ENCODE peak calls at places on chromosomes 5 and 9, in six cellular contexts. P, C, F, K, V and A are unnamed samples.

GRCh38 chr5:14872070-14872989 is 752 bp upstream of the ANKH start:
- DNase-seq in P (peak; percentile 8), C (peak; percentile 44), F (no peak), K (no peak), V (peak; percentile 25), A (peak; percentile 56)

GRCh38 chr9:35828716-35829083 is at the start of gene FAM221B:
- DNase-seq in P (no peak), C (peak; percentile 86), F (no peak), K (peak; percentile 77), V (peak; percentile 10), A (no peak)

GRCh38 chr5:74594172-74595040 is 46.1 kb downstream of the ENC1 start:
- DNase-seq in P (peak; percentile 29), C (no peak), F (no peak), K (no peak), V (peak; percentile 87), A (peak; percentile 33)

GRCh38 chr5:76942581-76942980 is 10.3 kb upstream of the CRHBP start:
- DNase-seq in P (peak; percentile 81), C (no peak), F (no peak), K (no peak), V (no peak), A (peak; percentile 41)

GRCh38 chr9:108885643-108886348 is 23.7 kb downstream of the ACTL7A start:
- DNase-seq in P (peak; percentile 84), C (no peak), F (no peak), K (no peak), V (no peak), A (peak; percentile 83)

GRCh38 chr5:179883163-179883562 is 24.5 kb downstream of the TBC1D9B start:
- DNase-seq in P (no peak), C (no peak), F (no peak), K (no peak), V (no peak), A (no peak)

GRCh38 chr9:5531251-5531972 is 21.1 kb downstream of the PDCD1LG2 start:
- DNase-seq in P (no peak), C (no peak), F (no peak), K (no peak), V (peak; percentile 76), A (no peak)

GRCh38 chr9:19184144-19184917 is 46.2 kb upstream of the DENND4C start:
- DNase-seq in P (peak; percentile 90), C (peak; percentile 61), F (no peak), K (peak; percentile 15), V (peak; percentile 74), A (peak; percentile 92)

GRCh38 chr9:116365056-116365471 is 211.5 kb downstream of the PAPPA start:
- DNase-seq in P (peak; percentile 78), C (no peak), F (no peak), K (no peak), V (no peak), A (peak; percentile 38)

GRCh38 chr9:112224401-112225289 is 49.5 kb upstream of the SUSD1 start:
- DNase-seq in P (peak; percentile 93), C (no peak), F (no peak), K (no peak), V (no peak), A (peak; percentile 41)

GRCh38 chr5:40333459-40334241 is 346.1 kb upstream of the PTGER4 start:
- DNase-seq in P (peak; percentile 43), C (no peak), F (no peak), K (no peak), V (no peak), A (no peak)

GRCh38 chr9:89328064-89328463 is 9.8 kb downstream of the SECISBP2 start:
- DNase-seq in P (peak; percentile 36), C (no peak), F (no peak), K (no peak), V (no peak), A (peak; percentile 33)

GRCh38 chr9:136547508-136548215 is 1.8 kb upstream of the NOTCH1 start:
- DNase-seq in P (no peak), C (no peak), F (no peak), K (no peak), V (no peak), A (no peak)

GRCh38 chr9:136551401-136552116 is 5.7 kb upstream of the NOTCH1 start:
- DNase-seq in P (peak; percentile 64), C (peak; percentile 82), F (no peak), K (no peak), V (peak; percentile 20), A (peak; percentile 84)

GRCh38 chr9:136552117-136552685 is 6.4 kb upstream of the NOTCH1 start:
- DNase-seq in P (peak; percentile 74), C (no peak), F (no peak), K (no peak), V (peak; percentile 45), A (peak; percentile 96)

GRCh38 chr9:136549010-136549980 is 3.4 kb upstream of the NOTCH1 start:
- DNase-seq in P (no peak), C (no peak), F (no peak), K (no peak), V (no peak), A (no peak)

DNA sequence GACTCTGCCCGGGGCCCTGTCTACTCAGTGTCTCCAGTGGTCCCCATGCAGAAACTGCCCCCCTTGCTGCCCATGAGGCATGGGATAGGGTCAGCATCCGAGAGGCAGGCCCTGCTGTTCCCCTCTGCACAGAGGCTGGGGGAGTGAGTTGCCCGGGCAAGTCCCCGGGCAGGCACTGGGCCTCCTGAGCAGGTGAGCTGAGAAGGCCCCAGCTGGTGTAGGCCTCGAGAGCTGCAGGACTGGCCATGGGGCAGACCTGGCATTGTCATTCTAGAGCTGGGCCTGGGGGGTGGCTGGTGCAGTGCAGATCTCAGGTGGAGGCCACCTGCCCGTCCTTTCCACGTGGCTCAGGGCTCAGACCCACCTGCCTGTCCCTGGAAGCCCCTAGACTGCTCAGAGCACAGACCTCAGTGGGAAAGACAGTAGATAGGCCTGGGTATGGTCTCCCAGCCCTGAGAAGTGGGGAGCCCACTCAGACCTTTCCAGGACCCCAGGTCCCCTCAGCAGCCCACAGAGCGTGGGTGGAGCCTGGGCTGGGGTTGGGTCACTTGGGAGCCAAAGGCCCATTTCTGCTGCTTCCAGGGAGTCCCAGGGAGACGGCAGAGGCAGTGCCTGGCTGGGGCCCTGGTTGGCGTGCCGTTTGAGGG is 4.7 kb upstream of the NOTCH1 start:
- DNase-seq in P (no peak), C (peak; percentile 78), F (no peak), K (no peak), V (no peak), A (no peak)
- H2BK120ac ChIP-seq in P (peak overlapping the region; percentile 97), C (no peak overlapping the region), F (peak overlapping the region; percentile 94), K (peak overlapping the region; percentile 100), V (peak overlapping the region; percentile 90), A (peak overlapping the region; percentile 98)

GRCh38 chr9:68894502-68894901 is 119.4 kb downstream of the PRKACG start:
- DNase-seq in P (no peak), C (no peak), F (no peak), K (no peak), V (no peak), A (no peak)

GRCh38 chr9:68898781-68899439 is 115.0 kb downstream of the PRKACG start:
- DNase-seq in P (no peak), C (no peak), F (no peak), K (no peak), V (no peak), A (no peak)

GRCh38 chr9:68897557-68898145 is 116.3 kb downstream of the PRKACG start:
- DNase-seq in P (no peak), C (no peak), F (no peak), K (no peak), V (no peak), A (no peak)

GRCh38 chr9:68896495-68896894 is 117.4 kb downstream of the PRKACG start:
- DNase-seq in P (no peak), C (no peak), F (no peak), K (no peak), V (no peak), A (no peak)

DNA sequence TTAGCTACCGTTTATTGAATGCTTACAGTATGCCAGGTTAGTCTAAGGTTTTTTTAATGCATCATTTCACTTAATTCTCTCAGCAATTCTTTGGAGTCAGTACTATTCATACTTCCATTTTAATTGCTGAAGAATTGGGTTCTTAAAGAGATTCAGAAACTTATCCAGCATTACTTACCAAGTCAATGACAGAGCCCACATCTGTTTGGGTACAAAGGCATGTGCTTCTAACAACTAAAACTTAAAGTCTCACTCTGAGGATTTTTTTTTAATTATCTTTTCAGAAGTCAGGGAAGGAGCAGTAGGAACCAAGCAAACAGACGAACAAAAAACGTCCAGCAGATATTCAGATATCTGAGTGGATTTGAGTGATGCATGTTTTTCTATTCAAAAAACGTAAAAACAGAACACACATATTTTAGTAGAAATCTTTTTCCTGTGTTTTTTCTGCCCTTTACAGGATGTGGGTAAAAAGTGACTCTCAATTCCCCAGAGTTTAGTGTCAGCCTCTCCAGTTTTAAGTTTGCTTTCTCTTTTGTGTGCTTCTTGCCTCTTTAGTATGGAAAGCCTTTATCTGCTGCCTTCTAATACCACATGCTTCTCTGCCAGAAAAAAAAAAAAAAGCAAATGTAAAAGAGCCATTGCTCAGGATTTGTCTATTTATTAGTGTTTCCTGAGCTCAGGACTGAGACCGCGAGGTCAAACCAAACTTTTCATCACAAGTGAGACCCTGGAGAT is 118.0 kb downstream of the PRKACG start:
- DNase-seq in P (no peak), C (no peak), F (no peak), K (no peak), V (no peak), A (peak; percentile 44)
- H3K14ac ChIP-seq in P (no peak overlapping the region), C (no peak overlapping the region), F (no peak overlapping the region), K (no peak overlapping the region), V (no peak overlapping the region), A (no peak overlapping the region)

GRCh38 chr5:168332042-168332441 is 40.6 kb downstream of the WWC1 start:
- DNase-seq in P (no peak), C (no peak), F (no peak), K (no peak), V (no peak), A (no peak)
- H3K4me1 ChIP-seq in P (peaks cover 26% of the 10 kb centered on the region), C (peaks cover 35% of the 10 kb centered on the region), F (peaks cover 29% of the 10 kb centered on the region), K (peaks cover 16% of the 10 kb centered on the region), V (peaks cover 26% of the 10 kb centered on the region), A (peaks cover 14% of the 10 kb centered on the region)

DNA sequence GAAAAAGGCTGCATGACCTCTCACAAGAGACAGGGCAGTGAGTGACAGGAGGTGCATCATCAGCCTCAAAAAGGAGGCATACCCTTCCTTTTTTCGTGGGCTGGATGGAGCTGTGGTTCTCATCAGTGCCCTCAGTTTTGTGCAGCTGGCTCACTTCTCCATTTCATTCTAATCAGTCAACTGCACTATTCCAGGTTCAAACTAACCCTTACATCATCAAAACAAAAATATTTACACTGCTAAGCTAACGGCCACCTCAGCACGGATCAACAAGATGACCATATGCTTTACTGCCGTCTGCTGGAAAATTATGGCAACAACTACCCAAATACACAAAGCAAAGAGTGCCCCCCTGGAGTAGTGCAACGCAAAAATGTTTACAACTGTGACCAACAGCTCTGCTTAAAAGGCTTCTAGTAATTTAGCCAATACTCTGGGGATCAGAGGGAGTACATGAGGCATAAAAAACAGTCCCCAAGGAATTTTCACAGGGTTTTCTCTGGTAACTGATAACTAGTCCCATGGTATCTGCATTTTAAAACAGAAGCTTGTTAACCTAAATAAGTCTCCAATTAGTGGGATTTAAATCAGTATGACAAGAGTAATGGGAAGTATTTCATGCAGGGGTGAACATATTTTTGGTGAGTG is 10.8 kb downstream of the KCNV2 start:
- DNase-seq in P (peak; percentile 71), C (no peak), F (no peak), K (no peak), V (peak; percentile 73), A (peak; percentile 80)
- H2BK120ac ChIP-seq in P (no peak overlapping the region), C (no peak overlapping the region), F (no peak overlapping the region), K (no peak overlapping the region), V (no peak overlapping the region), A (no peak overlapping the region)

GRCh38 chr5:12999667-13000066 is 944.8 kb downstream of the DNAH5 start:
- DNase-seq in P (no peak), C (no peak), F (no peak), K (no peak), V (no peak), A (no peak)
- H3K14ac ChIP-seq in P (no peak overlapping the region), C (no peak overlapping the region), F (no peak overlapping the region), K (no peak overlapping the region), V (no peak overlapping the region), A (no peak overlapping the region)